ENCODE peak calls at places on chromosomes 7 and 10, in six cellular contexts. G, S, Y, M, X and H are unnamed samples.

GRCh38 chr10:6151087-6151977 is 51.4 kb upstream of the PFKFB3 start:
- DNase-seq in G (peak), S (no peak), Y (no peak), M (peak), X (no peak), H (peak)

GRCh38 chr10:3094565-3095168 is 27.3 kb downstream of the PFKP start:
- DNase-seq in G (no peak), S (no peak), Y (no peak), M (no peak), X (no peak), H (no peak)

GRCh38 chr10:81704596-81704995 is 170.4 kb upstream of the NRG3 start:
- DNase-seq in G (no peak), S (no peak), Y (no peak), M (no peak), X (no peak), H (no peak)

GRCh38 chr10:29119374-29119773 is 169.5 kb upstream of the LYZL1 start:
- DNase-seq in G (no peak), S (peak), Y (no peak), M (no peak), X (no peak), H (no peak)

GRCh38 chr10:85612378-85612775 is 754.2 kb downstream of the GRID1 start:
- DNase-seq in G (no peak), S (no peak), Y (no peak), M (no peak), X (no peak), H (no peak)

GRCh38 chr7:117066668-117067067 is 113.4 kb downstream of the ST7 start:
- DNase-seq in G (no peak), S (no peak), Y (no peak), M (no peak), X (no peak), H (no peak)

GRCh38 chr10:74156919-74157289 is 5.9 kb downstream of the ADK start:
- DNase-seq in G (no peak), S (no peak), Y (no peak), M (no peak), X (no peak), H (peak)

GRCh38 chr10:31322647-31323046 is 3.6 kb downstream of the ZEB1 start:
- DNase-seq in G (no peak), S (no peak), Y (no peak), M (peak), X (no peak), H (peak)

GRCh38 chr7:17446340-17446739 is 147.9 kb downstream of the AHR start:
- DNase-seq in G (no peak), S (no peak), Y (no peak), M (no peak), X (no peak), H (no peak)

GRCh38 chr7:107394301-107394700 is 75.6 kb upstream of the GPR22 start:
- DNase-seq in G (no peak), S (no peak), Y (no peak), M (no peak), X (no peak), H (no peak)

GRCh38 chr7:22628112-22628511 is 98.9 kb upstream of the IL6 start:
- DNase-seq in G (no peak), S (peak), Y (no peak), M (no peak), X (no peak), H (no peak)

GRCh38 chr10:132448248-132448731 is 51.3 kb downstream of the PWWP2B start:
- DNase-seq in G (no peak), S (no peak), Y (peak), M (no peak), X (no peak), H (no peak)